ENCODE peak calls at places on chromosome 15, in four cellular contexts. A, T, B and G are unnamed samples.

GRCh38 chr15:100291106-100291505 is 50.7 kb downstream of the ADAMTS17 start:
- DNase-seq in T (no peak), B (no peak), A (no peak), G (no peak)

GRCh38 chr15:100201376-100202280 is 140.1 kb downstream of the ADAMTS17 start:
- DNase-seq in B (peak; percentile 87), T (no peak), A (no peak), G (peak; percentile 47)

GRCh38 chr15:90851114-90851513 is 17.3 kb upstream of the FURIN start:
- DNase-seq in B (no peak), T (no peak), A (no peak), G (no peak)

GRCh38 chr15:60520825-60521368 is 42.0 kb upstream of the ICE2 start:
- DNase-seq in A (peak; percentile 68), T (peak; percentile 63), B (peak; percentile 54), G (no peak)

GRCh38 chr15:99434506-99435137 is 131.2 kb upstream of the MEF2A start:
- DNase-seq in A (no peak), B (no peak), T (no peak), G (no peak)

GRCh38 chr15:80750591-80750990 is 28.6 kb upstream of the CEMIP start:
- DNase-seq in A (no peak), T (no peak), B (no peak), G (no peak)

GRCh38 chr15:98927990-98928389 is 79.6 kb downstream of the PGPEP1L start:
- DNase-seq in A (no peak), T (no peak), B (no peak), G (no peak)

GRCh38 chr15:61383421-61383820 is 154.3 kb upstream of the RORA start:
- DNase-seq in B (no peak), A (no peak), T (no peak), G (no peak)

GRCh38 chr15:40088929-40089755 is 19.5 kb downstream of the BMF start:
- DNase-seq in B (no peak), A (no peak), T (no peak), G (no peak)

GRCh38 chr15:97683816-97684215 is 276.7 kb upstream of the ARRDC4 start:
- DNase-seq in B (no peak), A (no peak), T (no peak), G (no peak)

GRCh38 chr15:43225201-43225949 is 4.6 kb upstream of the EPB42 start:
- DNase-seq in B (peak; percentile 71), T (peak; percentile 63), A (peak; percentile 42), G (peak; percentile 45)

GRCh38 chr15:76575177-76576078 is 238.9 kb downstream of the ISL2 start:
- DNase-seq in B (no peak), A (no peak), T (no peak), G (peak; percentile 79)

GRCh38 chr15:80778964-80779657 is at the start of gene CEMIP:
- DNase-seq in T (peak; percentile 71), A (peak; percentile 88), B (peak; percentile 94), G (no peak)

GRCh38 chr15:56608140-56608778 is 125.0 kb downstream of the ZNF280D start:
- DNase-seq in A (no peak), B (no peak), T (no peak), G (peak; percentile 66)

DNA sequence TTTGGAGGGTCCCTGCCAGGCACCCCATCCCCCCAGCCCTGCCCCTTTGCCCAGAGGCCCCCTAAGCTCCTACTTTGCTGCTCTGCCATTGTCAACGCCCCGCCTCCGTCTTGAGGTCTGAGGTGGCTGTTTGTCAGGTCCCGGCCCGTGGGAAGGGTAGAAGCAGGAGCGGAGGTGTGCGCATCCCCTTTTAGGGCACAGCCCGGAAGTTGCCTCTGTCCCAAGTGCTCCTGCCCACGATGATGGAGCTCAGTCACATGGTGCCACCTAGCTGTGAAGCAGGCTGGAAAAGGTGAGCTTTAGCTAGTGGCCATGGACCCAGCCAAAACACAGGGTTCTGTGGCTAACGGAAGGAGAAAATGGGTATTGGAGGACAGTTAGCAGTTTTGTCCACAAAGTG is 28.5 kb upstream of the LCTL start:
- DNase-seq in A (no peak), B (no peak), T (no peak), G (no peak)
- TF ChIP-seq PBX3 in A (no peak), B (no peak), T (no peak), G (no peak)

GRCh38 chr15:73881539-73882320 is 8.4 kb downstream of the TBC1D21 start:
- DNase-seq in A (no peak), T (no peak), B (no peak), G (no peak)
- TF ChIP-seq PBX3 in A (no peak), T (no peak), B (no peak), G (no peak)

GRCh38 chr15:67091073-67091965 is 25.9 kb downstream of the SMAD3 start:
- DNase-seq in T (no peak), A (peak; percentile 85), B (peak; percentile 81), G (peak; percentile 80)
- TF ChIP-seq PBX3 in T (no peak), A (peak; percentile 48), B (peak; percentile 98), G (peak; percentile 69)

DNA sequence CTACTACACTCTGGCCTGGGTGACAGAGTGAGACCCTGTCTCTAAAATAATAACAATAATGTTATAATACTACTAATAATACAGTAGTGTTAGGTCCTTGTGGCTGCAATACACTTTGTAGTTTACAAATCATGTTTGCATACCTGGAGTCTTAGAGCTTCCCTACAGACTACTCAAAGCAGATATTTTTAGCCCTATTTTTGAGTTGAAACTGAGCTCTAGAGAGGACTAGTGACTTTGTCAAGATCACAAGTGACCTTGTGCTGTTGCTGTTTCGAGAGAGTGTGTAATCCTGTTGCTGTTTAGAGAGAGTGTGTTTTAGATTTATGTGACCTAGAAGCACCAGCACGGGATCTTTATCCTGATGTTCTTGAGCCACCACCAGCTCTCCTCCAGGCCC is 105.3 kb upstream of the RNU6-1 start:
- DNase-seq in A (no peak), B (no peak), T (no peak), G (no peak)
- TF ChIP-seq PBX3 in A (no peak), B (no peak), T (no peak), G (no peak)

GRCh38 chr15:66454143-66454542 is 43.4 kb downstream of the SNAPC5 start:
- DNase-seq in B (no peak), T (peak; percentile 27), A (no peak), G (no peak)

GRCh38 chr15:66452971-66453580 is 44.5 kb downstream of the SNAPC5 start:
- DNase-seq in A (no peak), T (peak; percentile 72), B (no peak), G (no peak)

GRCh38 chr15:66452421-66452820 is 45.1 kb downstream of the SNAPC5 start:
- DNase-seq in T (no peak), B (no peak), A (no peak), G (no peak)

GRCh38 chr15:66459818-66460615 is 37.5 kb downstream of the SNAPC5 start:
- DNase-seq in A (no peak), B (no peak), T (no peak), G (no peak)

DNA sequence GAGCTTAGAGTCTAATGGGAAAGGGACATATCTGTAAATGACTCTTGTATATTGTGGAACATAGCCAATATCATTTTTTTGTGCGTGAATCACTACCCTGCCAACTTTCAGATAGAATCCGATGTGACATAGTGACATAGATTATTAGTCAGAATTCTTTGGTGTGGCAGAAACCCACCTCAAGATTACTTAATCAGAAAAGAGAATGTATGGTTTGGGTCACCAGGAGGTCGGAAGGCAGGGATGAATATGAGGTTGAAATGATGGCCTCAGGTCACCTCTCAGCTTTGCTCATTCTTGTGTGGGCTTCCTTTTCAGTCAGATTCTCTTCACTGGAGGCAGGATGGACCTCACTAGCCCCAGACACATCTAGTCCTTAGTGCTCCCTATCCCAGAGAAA is 41.4 kb downstream of the SNAPC5 start:
- DNase-seq in T (no peak), B (no peak), A (no peak), G (no peak)
- TF ChIP-seq PBX3 in T (no peak), B (peak; percentile 78), A (no peak), G (no peak)

DNA sequence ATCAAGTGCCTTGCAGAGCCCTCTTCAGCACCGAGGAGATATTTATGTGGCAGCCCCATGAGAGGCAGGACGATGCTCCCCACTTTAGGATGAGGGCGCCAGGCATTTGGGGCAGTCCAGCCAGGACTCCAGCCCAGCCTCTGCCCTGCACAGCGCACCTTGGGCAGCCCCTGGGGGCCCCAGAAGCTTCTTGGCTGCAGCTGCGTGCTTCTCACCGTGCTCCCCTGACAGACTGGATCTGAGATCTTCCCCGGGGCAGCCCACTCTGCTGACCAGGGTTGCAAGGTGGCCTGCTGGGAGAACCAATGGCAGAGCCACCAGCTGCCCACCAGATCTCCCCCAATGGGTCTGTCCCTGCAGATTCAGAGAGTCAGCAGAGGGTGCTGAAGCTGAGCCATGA is 14.9 kb upstream of the KLF13 start:
- DNase-seq in A (no peak), B (peak; percentile 63), T (no peak), G (no peak)
- TF ChIP-seq PBX3 in A (no peak), B (no peak), T (no peak), G (no peak)

DNA sequence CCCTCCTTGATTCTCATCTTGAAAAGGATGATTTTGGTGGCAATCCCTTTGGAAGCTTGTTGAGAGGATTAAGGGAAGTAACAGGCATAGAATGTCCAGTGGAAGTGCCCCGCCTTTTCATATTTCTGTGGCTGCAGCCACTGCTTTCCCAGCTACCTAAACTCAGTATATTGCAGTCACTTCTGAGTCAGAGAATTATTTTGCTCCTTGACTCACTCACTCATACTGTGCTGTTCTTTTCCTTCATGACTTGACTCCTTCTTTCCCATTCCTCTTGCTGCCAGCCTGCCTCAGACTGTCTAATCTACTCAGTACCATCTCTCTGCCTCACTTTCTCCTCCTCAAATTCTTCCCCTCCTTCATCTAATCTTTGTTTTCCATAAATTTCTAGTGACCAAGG is 26.5 kb upstream of the POLR2M start:
- DNase-seq in T (no peak), B (no peak), A (no peak), G (no peak)
- TF ChIP-seq PBX3 in T (no peak), B (no peak), A (no peak), G (no peak)